ENCODE peak calls at places on chromosome 7, in seven cellular contexts. R, U, I, W, D, Y and S are unnamed samples.

GRCh38 chr7:23472046-23472445 is 1.8 kb upstream of the IGF2BP3 start:
- DNase-seq in R (no peak), U (no peak), I (no peak), W (no peak), D (no peak), Y (no peak), S (no peak)

GRCh38 chr7:90719159-90719558 is 123.0 kb downstream of the CDK14 start:
- DNase-seq in R (no peak), U (no peak), I (no peak), W (no peak), D (no peak), Y (no peak), S (no peak)

GRCh38 chr7:30469303-30469702 is 9.3 kb downstream of the NOD1 start:
- DNase-seq in R (no peak), U (peak), I (peak), W (no peak), D (no peak), Y (no peak), S (peak)

GRCh38 chr7:1986366-1987083 is 246.2 kb downstream of the MAD1L1 start:
- DNase-seq in R (no peak), U (no peak), I (no peak), W (peak), D (no peak), Y (no peak), S (no peak)

GRCh38 chr7:70520604-70521003 is 611.3 kb upstream of the GALNT17 start:
- DNase-seq in R (no peak), U (peak), I (no peak), W (no peak), D (no peak), Y (no peak), S (no peak)

GRCh38 chr7:65004575-65004974 is 1.9 kb downstream of the ERV3-1 start:
- DNase-seq in R (no peak), U (no peak), I (no peak), W (no peak), D (no peak), Y (no peak), S (no peak)

GRCh38 chr7:538764-539685 is 19.4 kb upstream of the PDGFA start:
- DNase-seq in R (no peak), U (no peak), I (no peak), W (no peak), D (no peak), Y (no peak), S (no peak)

GRCh38 chr7:63931057-63931600 is 67.5 kb upstream of the ZNF722 start:
- DNase-seq in R (no peak), U (no peak), I (no peak), W (no peak), D (no peak), Y (no peak), S (no peak)

GRCh38 chr7:92808006-92808405 is 28.4 kb downstream of the CDK6 start:
- DNase-seq in R (no peak), U (no peak), I (no peak), W (no peak), D (no peak), Y (no peak), S (no peak)